ENCODE peak calls at places on chromosome 1, in six cellular contexts. One of them, this sample, is unnamed. For H3K27me3, the result is how much of the 10 kb centered on the place peaks cover.

GRCh38 chr1:115184951-115185331 is 95.6 kb upstream of the TSPAN2 start:
- DNase-seq in pancreas: no peak
- DNase-seq in left lung: no peak
- DNase-seq in left ventricle myocardium inferior: peak
- DNase-seq in thoracic aorta: peak
- DNase-seq in fibroblast of lung: peak
- DNase-seq in this sample: peak

GRCh38 chr1:247297263-247298123 is 34.2 kb downstream of the ZNF496 start:
- DNase-seq in fibroblast of lung: no peak
- DNase-seq in thoracic aorta: no peak
- DNase-seq in pancreas: no peak
- DNase-seq in left lung: no peak
- DNase-seq in left ventricle myocardium inferior: no peak
- DNase-seq in this sample: no peak

GRCh38 chr1:9589144-9589718 is 520 bp downstream of the TMEM201 start:
- DNase-seq in left lung: no peak
- DNase-seq in fibroblast of lung: peak
- DNase-seq in pancreas: peak
- DNase-seq in thoracic aorta: no peak
- DNase-seq in left ventricle myocardium inferior: no peak
- DNase-seq in this sample: peak

GRCh38 chr1:221670081-221670480 is 71.8 kb downstream of the DUSP10 start:
- DNase-seq in left lung: no peak
- DNase-seq in thoracic aorta: no peak
- DNase-seq in fibroblast of lung: peak
- DNase-seq in left ventricle myocardium inferior: no peak
- DNase-seq in pancreas: no peak
- DNase-seq in this sample: peak

GRCh38 chr1:35268282-35269189 is at the start of gene ZMYM4:
- DNase-seq in thoracic aorta: peak
- DNase-seq in left ventricle myocardium inferior: peak
- DNase-seq in pancreas: peak
- DNase-seq in fibroblast of lung: peak
- DNase-seq in left lung: peak
- DNase-seq in this sample: peak

GRCh38 chr1:184866991-184867788 is 107.1 kb downstream of the NIBAN1 start:
- DNase-seq in fibroblast of lung: peak
- DNase-seq in pancreas: no peak
- DNase-seq in left lung: no peak
- DNase-seq in left ventricle myocardium inferior: no peak
- DNase-seq in thoracic aorta: no peak
- DNase-seq in this sample: peak

GRCh38 chr1:63653971-63654370 is 60.8 kb downstream of the PGM1 start:
- DNase-seq in thoracic aorta: no peak
- DNase-seq in fibroblast of lung: no peak
- DNase-seq in left lung: no peak
- DNase-seq in left ventricle myocardium inferior: no peak
- DNase-seq in pancreas: no peak
- DNase-seq in this sample: no peak

GRCh38 chr1:171740987-171741871 is 636 bp downstream of the VAMP4 start:
- DNase-seq in left ventricle myocardium inferior: peak
- DNase-seq in left lung: peak
- DNase-seq in fibroblast of lung: peak
- DNase-seq in thoracic aorta: no peak
- DNase-seq in pancreas: no peak
- DNase-seq in this sample: peak

GRCh38 chr1:203274603-203275381 is 30.5 kb upstream of the BTG2 start:
- DNase-seq in pancreas: no peak
- DNase-seq in left lung: no peak
- DNase-seq in thoracic aorta: peak
- DNase-seq in fibroblast of lung: peak
- DNase-seq in left ventricle myocardium inferior: no peak
- DNase-seq in this sample: peak

GRCh38 chr1:203271962-203272632 is 33.2 kb upstream of the BTG2 start:
- DNase-seq in fibroblast of lung: no peak
- DNase-seq in thoracic aorta: no peak
- DNase-seq in pancreas: no peak
- DNase-seq in left ventricle myocardium inferior: no peak
- DNase-seq in left lung: no peak
- DNase-seq in this sample: no peak

GRCh38 chr1:203273869-203274602 is 31.3 kb upstream of the BTG2 start:
- DNase-seq in thoracic aorta: no peak
- DNase-seq in left ventricle myocardium inferior: peak
- DNase-seq in fibroblast of lung: no peak
- DNase-seq in left lung: peak
- DNase-seq in pancreas: no peak
- DNase-seq in this sample: no peak

GRCh38 chr1:203272633-203273205 is 32.6 kb upstream of the BTG2 start:
- DNase-seq in pancreas: no peak
- DNase-seq in fibroblast of lung: no peak
- DNase-seq in left lung: no peak
- DNase-seq in thoracic aorta: no peak
- DNase-seq in left ventricle myocardium inferior: no peak
- DNase-seq in this sample: no peak

DNA sequence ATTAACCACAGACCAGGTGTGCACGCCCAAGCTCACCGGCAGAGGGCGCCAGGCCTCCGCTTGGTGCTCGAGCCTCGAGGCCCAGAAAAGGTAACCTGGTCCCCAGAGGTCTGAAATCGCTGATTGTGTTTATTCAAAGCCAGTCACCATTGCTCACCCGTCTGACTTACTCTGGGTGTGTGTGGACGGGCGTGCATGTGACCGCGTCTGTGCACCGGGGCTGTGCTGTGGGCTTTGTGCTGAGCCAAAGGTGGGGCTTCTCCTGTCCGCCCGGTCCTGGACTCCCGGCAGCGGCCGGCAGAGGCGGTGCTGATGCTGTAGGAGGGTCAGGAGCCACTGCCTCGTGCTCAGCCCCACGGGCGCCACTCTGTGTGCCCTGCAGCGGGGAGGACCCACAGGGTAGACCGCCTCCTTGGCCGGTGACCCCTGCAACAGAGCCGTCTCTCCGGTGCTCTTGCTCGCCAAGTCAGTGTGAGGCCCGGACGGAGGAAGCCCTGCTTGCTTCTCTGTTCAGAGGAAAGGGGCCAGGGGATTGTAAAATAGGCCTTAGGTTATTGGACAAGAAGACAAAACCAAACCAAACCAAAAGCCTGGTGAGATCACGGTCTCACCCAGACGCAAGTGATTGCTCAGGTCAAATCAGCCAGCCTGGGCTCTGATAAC is 32.0 kb upstream of the BTG2 start:
- DNase-seq in fibroblast of lung: peak
- DNase-seq in thoracic aorta: peak
- DNase-seq in left lung: peak
- DNase-seq in left ventricle myocardium inferior: peak
- DNase-seq in pancreas: peak
- DNase-seq in this sample: peak
- H3K4me3 ChIP-seq in fibroblast of lung: no peak
- H3K4me3 ChIP-seq in thoracic aorta: peak
- H3K4me3 ChIP-seq in left lung: peak
- H3K4me3 ChIP-seq in left ventricle myocardium inferior: peak
- H3K4me3 ChIP-seq in pancreas: peak
- H3K4me3 ChIP-seq in this sample: no peak

GRCh38 chr1:2807678-2808385 is 6.3 kb upstream of the TTC34 start:
- DNase-seq in left ventricle myocardium inferior: no peak
- DNase-seq in fibroblast of lung: no peak
- DNase-seq in thoracic aorta: no peak
- DNase-seq in pancreas: peak
- DNase-seq in left lung: no peak
- DNase-seq in this sample: no peak
- H3K27me3 ChIP-seq in left ventricle myocardium inferior: half or more
- H3K27me3 ChIP-seq in fibroblast of lung: under half
- H3K27me3 ChIP-seq in thoracic aorta: under half
- H3K27me3 ChIP-seq in pancreas: under half
- H3K27me3 ChIP-seq in left lung: under half
- H3K27me3 ChIP-seq in this sample: under half

DNA sequence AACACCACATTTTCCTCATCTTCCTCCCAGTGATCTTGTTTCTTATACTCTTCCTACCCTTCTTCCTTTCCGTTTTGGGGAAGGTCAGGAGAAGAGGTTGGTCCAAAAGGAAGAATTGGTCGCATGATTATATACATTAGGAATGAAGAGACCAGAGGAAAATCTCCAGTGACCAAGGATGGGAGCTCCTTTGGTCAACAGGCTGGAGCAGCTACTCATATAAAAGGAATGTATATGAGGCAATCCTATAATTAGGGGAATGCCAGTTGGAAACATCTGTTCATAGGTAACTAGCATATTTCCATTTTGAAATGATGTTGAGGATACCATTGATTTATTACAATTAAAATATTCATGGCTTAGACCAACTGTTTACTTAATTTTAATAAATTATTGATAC is 114.5 kb downstream of the LRRC40 start:
- DNase-seq in thoracic aorta: no peak
- DNase-seq in pancreas: no peak
- DNase-seq in left ventricle myocardium inferior: no peak
- DNase-seq in fibroblast of lung: peak
- DNase-seq in left lung: no peak
- DNase-seq in this sample: peak
- H3K4me3 ChIP-seq in thoracic aorta: no peak
- H3K4me3 ChIP-seq in pancreas: no peak
- H3K4me3 ChIP-seq in left ventricle myocardium inferior: no peak
- H3K4me3 ChIP-seq in fibroblast of lung: no peak
- H3K4me3 ChIP-seq in left lung: no peak
- H3K4me3 ChIP-seq in this sample: no peak

DNA sequence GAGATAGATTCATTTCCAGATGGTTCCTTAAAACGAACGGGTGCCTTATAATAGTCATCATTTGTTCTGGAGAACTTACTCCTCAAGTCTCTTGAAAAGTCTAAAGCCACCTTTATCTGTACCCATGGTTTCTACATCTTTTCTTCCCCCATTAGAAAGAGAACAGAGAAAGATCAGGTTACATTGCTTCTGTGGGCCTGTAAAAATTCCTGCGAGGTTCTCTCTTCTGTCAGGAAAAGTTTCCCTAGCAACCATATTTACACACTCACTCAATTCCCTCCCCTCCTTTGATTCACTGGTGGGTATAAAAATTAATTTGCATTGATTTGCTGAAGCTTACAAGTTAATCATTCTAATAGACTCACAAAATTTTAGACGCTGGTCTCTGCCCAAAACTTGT is 6.7 kb downstream of the PHC2 start:
- DNase-seq in thoracic aorta: no peak
- DNase-seq in pancreas: no peak
- DNase-seq in fibroblast of lung: peak
- DNase-seq in left ventricle myocardium inferior: no peak
- DNase-seq in left lung: no peak
- DNase-seq in this sample: no peak
- H3K27me3 ChIP-seq in thoracic aorta: under half
- H3K27me3 ChIP-seq in pancreas: under half
- H3K27me3 ChIP-seq in fibroblast of lung: under half
- H3K27me3 ChIP-seq in left ventricle myocardium inferior: under half
- H3K27me3 ChIP-seq in left lung: under half
- H3K27me3 ChIP-seq in this sample: under half

DNA sequence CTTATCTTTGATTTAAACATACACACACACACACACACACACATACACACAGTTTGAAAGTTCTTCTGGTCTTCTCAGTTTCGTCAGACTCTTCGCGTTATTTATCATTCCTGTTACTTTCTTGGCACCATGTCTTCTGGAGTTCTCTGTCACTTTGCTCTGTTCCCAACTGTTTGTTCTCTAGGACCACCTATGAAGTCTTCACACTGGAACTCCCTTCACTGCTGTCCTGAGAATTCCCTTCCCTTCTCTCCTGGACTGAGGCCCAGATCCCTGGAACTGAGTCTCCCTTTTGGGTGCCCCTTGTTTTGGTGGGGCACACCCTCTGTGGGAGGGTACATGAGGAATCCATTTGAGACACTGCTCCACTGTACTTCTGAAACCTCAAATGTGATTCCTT is 30.5 kb downstream of the ALG14 start:
- DNase-seq in pancreas: no peak
- DNase-seq in left lung: no peak
- DNase-seq in left ventricle myocardium inferior: no peak
- DNase-seq in thoracic aorta: no peak
- DNase-seq in fibroblast of lung: peak
- DNase-seq in this sample: no peak
- H3K4me3 ChIP-seq in pancreas: no peak
- H3K4me3 ChIP-seq in left lung: no peak
- H3K4me3 ChIP-seq in left ventricle myocardium inferior: peak
- H3K4me3 ChIP-seq in thoracic aorta: no peak
- H3K4me3 ChIP-seq in fibroblast of lung: peak
- H3K4me3 ChIP-seq in this sample: no peak

GRCh38 chr1:110673197-110673701 is 1.5 kb downstream of the KCNA3 start:
- DNase-seq in pancreas: peak
- DNase-seq in thoracic aorta: no peak
- DNase-seq in left lung: no peak
- DNase-seq in fibroblast of lung: no peak
- DNase-seq in left ventricle myocardium inferior: no peak
- DNase-seq in this sample: no peak
- H3K27me3 ChIP-seq in pancreas: under half
- H3K27me3 ChIP-seq in thoracic aorta: under half
- H3K27me3 ChIP-seq in left lung: under half
- H3K27me3 ChIP-seq in fibroblast of lung: under half
- H3K27me3 ChIP-seq in left ventricle myocardium inferior: half or more
- H3K27me3 ChIP-seq in this sample: under half

This sample was measured in bronchial epithelial cell.